ENCODE peak calls at places on chromosomes 16 and 17, in four cellular contexts. F is iPS-NIHi11; I is KG1; J is CD4-positive, CD25-positive, alpha-beta regulatory T cell. R is an unnamed sample.

GRCh38 chr16:54506691-54507090 is 220.1 kb upstream of the IRX3 start:
- DNase-seq in I (no peak), J (no peak), F (no peak), R (no peak)

GRCh38 chr16:9138731-9139501 is 47.5 kb downstream of the HAPSTR1 start:
- DNase-seq in I (peak; percentile 12), J (peak; percentile 44), F (peak; percentile 80), R (peak; percentile 83)

GRCh38 chr16:9820481-9821246 is 361.6 kb downstream of the GRIN2A start:
- DNase-seq in F (peak; percentile 68), J (no peak), I (no peak), R (peak; percentile 80)

GRCh38 chr17:82931696-82932060 is 91.9 kb upstream of the ZNF750 start:
- DNase-seq in J (no peak), I (no peak), F (no peak), R (no peak)

GRCh38 chr17:79934653-79934970 is 95.4 kb upstream of the CBX4 start:
- DNase-seq in I (no peak), F (no peak), J (no peak), R (no peak)

GRCh38 chr17:65027305-65027704 is 29.2 kb downstream of the GNA13 start:
- DNase-seq in I (no peak), F (no peak), J (peak; percentile 36), R (peak; percentile 55)

GRCh38 chr17:44223574-44224046 is 4.1 kb upstream of the UBTF start:
- DNase-seq in F (no peak), I (no peak), J (no peak), R (no peak)

GRCh38 chr16:13390093-13390985 is 488.9 kb downstream of the SHISA9 start:
- DNase-seq in F (no peak), J (no peak), I (no peak), R (no peak)

GRCh38 chr17:73429440-73430164 is 117.8 kb upstream of the CDC42EP4 start:
- DNase-seq in F (peak; percentile 96), I (peak; percentile 69), J (peak; percentile 69), R (peak; percentile 87)

GRCh38 chr17:51647873-51648272 is 387.5 kb downstream of the UTP18 start:
- DNase-seq in J (no peak), I (no peak), F (no peak), R (no peak)

GRCh38 chr17:4143563-4144410 is 790 bp downstream of the CYB5D2 start:
- DNase-seq in J (peak; percentile 87), I (peak; percentile 28), F (peak; percentile 90), R (peak; percentile 98)

GRCh38 chr17:44911133-44912001 is 3.9 kb downstream of the GFAP start:
- DNase-seq in F (peak; percentile 91), J (peak; percentile 33), I (no peak), R (peak; percentile 90)

GRCh38 chr16:29810699-29811169 is 1.3 kb upstream of the PRRT2 start:
- DNase-seq in I (no peak), F (no peak), J (no peak), R (no peak)

GRCh38 chr16:85302018-85302847 is 190.0 kb upstream of the CIBAR2 start:
- DNase-seq in I (no peak), F (peak; percentile 51), J (no peak), R (peak; percentile 63)

GRCh38 chr17:42901535-42902229 is 1.1 kb downstream of the G6PC1 start:
- DNase-seq in I (no peak), F (no peak), J (no peak), R (no peak)

GRCh38 chr17:57313276-57313835 is 57.0 kb downstream of the MSI2 start:
- DNase-seq in F (no peak), J (no peak), I (no peak), R (no peak)

GRCh38 chr16:15857779-15858560 is 1.1 kb upstream of the MYH11 start:
- DNase-seq in J (no peak), F (peak; percentile 84), I (no peak), R (peak; percentile 46)

GRCh38 chr16:15509051-15509592 is 74.7 kb downstream of the BMERB1 start:
- DNase-seq in F (peak; percentile 50), I (no peak), J (peak; percentile 12), R (peak; percentile 31)

GRCh38 chr17:37089998-37090397 is 141.2 kb downstream of the AATF start:
- DNase-seq in J (no peak), F (no peak), I (peak; percentile 28), R (no peak)

GRCh38 chr16:14289692-14290340 is 218.7 kb downstream of the MRTFB start:
- DNase-seq in J (no peak), I (no peak), F (peak; percentile 75), R (peak; percentile 68)

GRCh38 chr16:54284319-54284930 is 2.2 kb downstream of the IRX3 start:
- DNase-seq in J (no peak), F (peak; percentile 40), I (no peak), R (peak; percentile 48)

GRCh38 chr17:75697651-75698291 is 23.5 kb upstream of the ITGB4 start:
- DNase-seq in J (no peak), I (no peak), F (no peak), R (peak; percentile 77)

GRCh38 chr16:88597856-88598491 is 27.8 kb downstream of the ZC3H18 start:
- DNase-seq in J (no peak), F (no peak), I (no peak), R (no peak)

GRCh38 chr16:56589141-56590039 is at the start of gene MT3:
- DNase-seq in I (no peak), J (no peak), F (peak; percentile 82), R (peak; percentile 68)

GRCh38 chr17:40518401-40519088 is 17.1 kb upstream of the TNS4 start:
- DNase-seq in J (no peak), F (peak; percentile 60), I (no peak), R (peak; percentile 69)

GRCh38 chr17:83127431-83128160 is 48.2 kb downstream of the METRNL start:
- DNase-seq in J (no peak), F (no peak), I (no peak), R (no peak)

GRCh38 chr17:18201108-18201507 is 17.5 kb downstream of the ALKBH5 start:
- DNase-seq in F (no peak), J (no peak), I (no peak), R (no peak)

GRCh38 chr16:3576211-3576610 is 992 bp downstream of the NLRC3 start:
- DNase-seq in J (no peak), I (no peak), F (no peak), R (no peak)

GRCh38 chr17:47850692-47851573 is at the start of gene SP6:
- DNase-seq in I (no peak), F (peak; percentile 91), J (peak; percentile 37), R (peak; percentile 93)

GRCh38 chr17:43801844-43802243 is 21.6 kb downstream of the CFAP97D1 start:
- DNase-seq in I (no peak), F (no peak), J (no peak), R (no peak)

GRCh38 chr17:31517524-31517923 is 126.0 kb downstream of the RAB11FIP4 start:
- DNase-seq in I (no peak), F (peak; percentile 58), J (no peak), R (peak; percentile 71)

GRCh38 chr17:51860934-51861561 is 297.5 kb downstream of the CA10 start:
- DNase-seq in F (peak; percentile 78), I (peak; percentile 0), J (no peak), R (peak; percentile 49)

GRCh38 chr16:88346680-88347505 is 35.9 kb upstream of the ZNF469 start:
- DNase-seq in F (no peak), I (no peak), J (no peak), R (no peak)

GRCh38 chr17:79568661-79569060 is 42.2 kb downstream of the RBFOX3 start:
- DNase-seq in J (no peak), I (no peak), F (no peak), R (no peak)